ENCODE peak calls at places on chromosome X, in four cellular contexts. D, C, J and Q are unnamed samples.

GRCh38 chrX:86370927-86371326 is 222.7 kb downstream of the DACH2 start:
- DNase-seq in D (no peak), C (no peak), J (no peak), Q (no peak)

GRCh38 chrX:132480581-132481203 is 8.1 kb downstream of the MBNL3 start:
- DNase-seq in D (no peak), C (peak), J (no peak), Q (no peak)

GRCh38 chrX:7606253-7606652 is 236.7 kb upstream of the VCX start:
- DNase-seq in D (no peak), C (no peak), J (no peak), Q (no peak)

GRCh38 chrX:3262906-3263305 is 83.5 kb downstream of the MXRA5 start:
- DNase-seq in D (no peak), C (peak), J (no peak), Q (no peak)

GRCh38 chrX:102712967-102713677 is 874 bp downstream of the GPRASP2 start:
- DNase-seq in D (peak), C (peak), J (peak), Q (peak)

GRCh38 chrX:9644335-9644734 is 121.3 kb downstream of the GPR143 start:
- DNase-seq in D (no peak), C (no peak), J (no peak), Q (no peak)

GRCh38 chrX:7116081-7116480 is 31.4 kb upstream of the STS start:
- DNase-seq in D (no peak), C (no peak), J (no peak), Q (no peak)

GRCh38 chrX:153061732-153062131 is 5.5 kb downstream of the PNMA3 start:
- DNase-seq in D (peak), C (no peak), J (no peak), Q (no peak)

GRCh38 chrX:123184199-123184857 is at the start of gene GRIA3:
- DNase-seq in D (no peak), C (peak), J (no peak), Q (peak)

GRCh38 chrX:109911046-109911445 is 91.9 kb upstream of the TMEM164 start:
- DNase-seq in D (no peak), C (no peak), J (no peak), Q (no peak)

GRCh38 chrX:36436286-36436860 is 516.8 kb downstream of the CFAP47 start:
- DNase-seq in D (no peak), C (no peak), J (no peak), Q (no peak)

GRCh38 chrX:9897761-9898161 is 69.4 kb upstream of the CLDN34 start:
- DNase-seq in D (no peak), C (no peak), J (no peak), Q (no peak)

GRCh38 chrX:31266172-31267076 is 194.6 kb upstream of the FTHL17 start:
- DNase-seq in D (peak), C (peak), J (peak), Q (peak)

GRCh38 chrX:31420711-31421151 is 348.9 kb upstream of the FTHL17 start:
- DNase-seq in D (no peak), C (no peak), J (no peak), Q (no peak)

GRCh38 chrX:150688911-150689451 is 4.2 kb upstream of the MTMR1 start:
- DNase-seq in D (no peak), C (no peak), J (no peak), Q (no peak)

GRCh38 chrX:136271300-136271699 is 20.1 kb upstream of the MAP7D3 start:
- DNase-seq in D (no peak), C (no peak), J (no peak), Q (no peak)

GRCh38 chrX:129739591-129739990 is 812 bp downstream of the XPNPEP2 start:
- DNase-seq in D (no peak), C (no peak), J (no peak), Q (no peak)

DNA sequence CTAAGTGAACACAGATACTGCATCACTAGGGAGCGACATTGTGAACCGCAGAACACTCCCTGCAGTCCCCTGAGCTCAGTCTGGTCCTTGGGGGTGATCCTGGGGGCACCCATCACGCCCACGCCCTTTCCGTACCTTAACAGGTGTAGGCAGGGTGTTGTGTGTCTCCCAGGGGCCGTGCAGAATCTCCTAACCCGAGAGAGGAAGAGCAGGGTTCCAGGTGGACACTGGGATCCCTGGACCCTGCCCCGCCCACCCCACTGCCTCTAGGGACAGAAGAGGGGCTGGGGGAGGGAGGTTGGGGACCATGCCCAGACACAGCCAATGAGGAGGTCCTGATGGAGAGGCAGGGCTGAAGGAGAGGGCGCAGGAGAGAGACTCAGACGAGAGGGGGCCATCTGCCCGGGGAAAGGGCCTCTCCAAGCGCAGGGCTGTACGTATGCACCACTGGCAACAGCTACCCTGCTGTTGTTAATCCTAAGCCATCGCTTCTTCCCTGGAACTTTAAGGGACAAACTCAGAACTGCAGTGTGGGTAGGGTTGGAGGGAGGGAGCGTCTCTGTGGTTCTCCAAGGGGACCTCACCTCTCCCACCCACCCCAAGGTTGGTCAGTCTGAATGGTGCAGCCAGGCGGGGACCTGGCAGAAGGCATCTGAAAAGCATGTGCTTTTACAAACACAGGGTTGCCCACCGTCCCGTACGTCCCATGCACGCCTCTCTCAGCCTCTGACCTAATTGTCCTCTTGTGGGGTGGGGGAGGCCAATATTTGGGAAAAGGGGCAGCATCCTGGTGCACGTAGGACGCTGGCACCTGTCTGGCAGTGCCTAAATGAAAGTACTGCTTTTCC is 2.4 kb downstream of the P2RY8 start:
- DNase-seq in D (peak), C (no peak), J (no peak), Q (no peak)
- H3K27ac ChIP-seq in D (no peak), C (no peak), J (no peak), Q (no peak)

DNA sequence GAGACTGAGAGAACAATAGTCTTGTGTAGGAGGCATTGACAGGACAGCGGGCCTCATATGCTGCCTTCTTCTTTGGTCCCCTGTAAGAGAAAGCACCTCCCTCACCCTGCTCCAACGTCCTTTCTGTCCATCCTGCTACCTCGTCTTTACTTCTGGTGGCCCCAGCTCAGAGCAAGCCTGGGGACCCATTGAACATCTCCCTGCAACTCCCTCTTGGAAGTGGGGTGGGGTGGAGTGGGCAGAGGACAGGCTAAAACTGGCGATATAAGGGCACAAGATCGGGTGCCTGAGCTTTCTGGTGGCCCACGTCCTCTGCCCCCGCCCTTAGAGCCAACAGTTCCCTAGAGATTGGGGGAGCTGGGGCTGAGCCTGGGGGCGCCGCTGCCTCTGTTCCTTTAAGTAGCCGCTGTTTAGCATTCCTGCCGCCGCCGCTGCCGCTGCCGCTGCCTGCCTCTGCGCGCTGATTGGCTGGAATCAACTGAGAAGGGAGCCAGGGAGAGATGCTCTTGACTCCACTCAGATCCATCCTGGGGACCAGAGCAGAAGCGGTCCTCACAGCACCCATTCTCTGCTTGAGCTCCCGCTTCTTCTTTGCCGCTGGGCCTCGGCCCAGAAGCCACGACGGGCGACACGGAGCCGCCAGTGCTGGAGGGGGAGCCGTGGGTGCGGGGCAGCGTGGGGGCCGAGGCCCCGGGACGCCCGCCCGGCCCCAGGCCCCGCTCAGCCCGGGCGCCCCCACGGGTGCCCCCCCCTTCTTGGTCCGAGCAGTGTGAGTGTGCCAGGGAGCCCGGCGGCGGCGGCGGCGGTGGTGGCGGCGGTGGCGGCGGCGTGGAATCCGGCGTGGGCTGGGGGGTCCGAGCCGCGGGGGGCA is at the start of gene DLG3:
- DNase-seq in D (peak), C (no peak), J (no peak), Q (no peak)
- TF ChIP-seq POLR2A in D (no peak), C (no peak), J (no peak), Q (no peak)

DNA sequence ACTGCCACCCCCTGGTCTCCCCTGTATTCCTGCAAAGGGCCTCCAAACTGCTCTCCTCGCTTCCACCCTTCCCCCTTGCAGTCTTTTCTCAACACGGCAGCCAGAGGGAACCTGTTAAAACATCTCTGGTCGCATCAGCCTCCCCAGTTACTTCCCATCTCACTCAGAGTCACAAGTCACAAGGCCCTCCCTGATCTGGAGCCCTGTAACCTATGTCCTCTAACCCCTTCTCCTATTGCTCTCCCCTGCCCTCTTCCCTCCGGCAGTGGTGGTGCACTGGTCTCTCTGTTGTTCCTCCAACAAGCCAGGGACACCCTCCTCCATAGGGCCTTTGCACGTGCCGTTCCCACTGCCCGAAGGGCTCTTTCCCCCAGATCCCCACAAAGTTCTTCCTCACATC is 73.2 kb downstream of the SH3KBP1 start:
- DNase-seq in D (no peak), C (peak), J (no peak), Q (no peak)
- TF ChIP-seq CTCF in D (peak), C (peak), J (no peak), Q (no peak)

DNA sequence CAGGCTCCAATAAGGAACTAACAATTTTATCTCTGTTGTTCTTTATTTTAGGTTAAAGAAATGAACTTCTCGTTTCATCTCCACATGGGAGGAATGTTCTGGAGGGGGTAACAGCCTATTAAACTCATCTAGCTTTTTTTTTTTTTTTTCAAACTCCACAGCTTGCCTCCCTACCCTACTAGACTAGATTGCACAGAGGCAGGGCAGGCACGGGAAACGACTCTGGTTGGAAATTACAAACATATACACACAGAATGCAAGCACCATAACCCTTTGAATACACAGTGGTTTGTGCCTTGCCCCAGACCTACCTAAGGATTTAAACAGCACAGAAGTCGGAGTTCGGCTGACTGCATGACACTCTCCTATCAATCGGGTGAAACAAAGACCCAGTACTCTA is 2.7 kb downstream of the MECP2 start:
- DNase-seq in D (no peak), C (no peak), J (no peak), Q (no peak)
- H3K27ac ChIP-seq in D (peak), C (no peak), J (no peak), Q (no peak)

DNA sequence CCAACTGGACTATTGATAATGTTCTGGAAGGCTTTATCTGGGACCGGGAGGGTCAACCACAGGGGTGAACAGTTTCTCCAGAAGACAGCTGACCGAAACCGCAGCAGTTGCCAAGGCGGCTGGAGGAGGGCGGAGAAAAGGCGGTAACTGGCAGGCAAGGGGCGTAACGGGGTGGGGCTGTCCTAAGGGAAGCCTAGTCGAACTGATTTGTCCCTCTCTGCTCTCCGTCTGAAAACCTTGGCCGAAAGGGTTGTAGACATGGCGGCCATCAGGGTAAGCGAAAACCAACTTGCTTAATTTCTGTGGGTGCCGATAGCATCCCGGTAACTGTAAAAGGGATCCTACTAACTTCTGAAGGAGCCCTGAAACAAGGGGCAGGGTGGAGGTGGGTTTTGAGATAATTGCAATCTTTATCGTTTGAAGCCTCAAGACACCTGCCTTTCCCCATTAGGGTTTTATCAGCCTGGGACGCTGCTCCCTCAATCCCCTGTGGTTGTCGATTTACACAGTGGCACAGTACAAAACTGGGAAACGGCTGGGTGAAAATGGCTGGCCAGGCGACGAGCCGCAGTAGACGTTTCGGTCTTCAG is at the start of gene APOOL:
- DNase-seq in D (peak), C (peak), J (peak), Q (peak)
- TF ChIP-seq POLR2A in D (peak), C (peak), J (no peak), Q (no peak)

GRCh38 chrX:15468036-15468435 is 25.1 kb downstream of the PIR start:
- DNase-seq in D (no peak), C (peak), J (no peak), Q (no peak)
- TF ChIP-seq CTCF in D (peak), C (peak), J (peak), Q (peak)

DNA sequence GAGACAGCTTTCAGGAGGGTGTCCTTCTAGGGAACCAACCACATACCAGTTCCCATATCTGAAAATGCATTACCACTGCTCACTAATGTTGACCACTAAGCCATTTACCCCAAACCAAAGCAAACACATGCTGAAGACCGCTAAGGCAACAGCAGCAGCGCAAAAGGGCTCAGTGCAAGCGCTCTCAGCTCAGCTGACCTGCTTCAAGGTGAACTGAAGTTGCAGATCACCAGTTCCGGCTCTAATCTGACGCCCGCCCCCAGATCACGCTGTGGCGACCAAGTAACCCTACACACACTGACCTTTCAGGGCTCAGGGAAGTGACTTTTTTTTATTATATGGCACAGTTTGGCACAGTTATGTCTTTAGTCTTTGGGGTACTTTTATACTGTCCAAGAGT is 5.8 kb downstream of the MECP2 start:
- DNase-seq in D (no peak), C (peak), J (no peak), Q (no peak)
- H3K27ac ChIP-seq in D (peak), C (no peak), J (no peak), Q (no peak)

GRCh38 chrX:155070038-155070437 is 898 bp downstream of the CMC4 start:
- DNase-seq in D (no peak), C (no peak), J (no peak), Q (no peak)

GRCh38 chrX:155069414-155069813 is 1.5 kb downstream of the CMC4 start:
- DNase-seq in D (no peak), C (no peak), J (no peak), Q (no peak)

GRCh38 chrX:155071694-155072215 is 447 bp downstream of the BRCC3 start:
- DNase-seq in D (no peak), C (no peak), J (no peak), Q (no peak)

GRCh38 chrX:155070663-155070974 is 317 bp downstream of the CMC4 start:
- DNase-seq in D (no peak), C (no peak), J (no peak), Q (no peak)

GRCh38 chrX:155070975-155071693 is at the start of the genes BRCC3, CMC4 and MTCP1:
- DNase-seq in D (peak), C (peak), J (peak), Q (peak)
- TF ChIP-seq POLR2A in D (peak), C (peak), J (peak), Q (peak)